ENCODE peak calls at places on chromosomes 3 and 15, in five cellular contexts. Y is AG09309, N is astrocyte of the cerebellum, C is GM20000, K is left ventricle myocardium inferior. Q is an unnamed sample.

GRCh38 chr3:192830279-192831110 is 87.2 kb downstream of the MB21D2 start:
- DNase-seq in Y (no peak), N (no peak), C (no peak), K (no peak), Q (peak)

GRCh38 chr3:183818706-183819624 is 6.4 kb downstream of the MAP6D1 start:
- DNase-seq in Y (no peak), N (no peak), C (no peak), K (no peak), Q (no peak)

GRCh38 chr3:134423153-134423552 is 48.9 kb upstream of the AMOTL2 start:
- DNase-seq in Y (no peak), N (no peak), C (no peak), K (no peak), Q (no peak)

GRCh38 chr3:16908878-16909277 is 24.1 kb downstream of the PLCL2 start:
- DNase-seq in Y (no peak), N (no peak), C (no peak), K (no peak), Q (no peak)

GRCh38 chr3:126049289-126050049 is 34.5 kb downstream of the SLC41A3 start:
- DNase-seq in Y (no peak), N (no peak), C (no peak), K (no peak), Q (no peak)

GRCh38 chr3:123930426-123930825 is 30.6 kb downstream of the CCDC14 start:
- DNase-seq in Y (no peak), N (no peak), C (no peak), K (no peak), Q (no peak)

GRCh38 chr3:127077068-127077467 is 94.2 kb downstream of the PLXNA1 start:
- DNase-seq in Y (no peak), N (no peak), C (no peak), K (no peak), Q (no peak)

GRCh38 chr15:33021806-33022389 is 172.6 kb downstream of the FMN1 start:
- DNase-seq in Y (peak), N (peak), C (peak), K (no peak), Q (peak)

GRCh38 chr15:68256675-68257450 is 20.7 kb upstream of the FEM1B start:
- DNase-seq in Y (peak), N (peak), C (peak), K (peak), Q (peak)

GRCh38 chr3:7309707-7310106 is 448.8 kb downstream of the GRM7 start:
- DNase-seq in Y (no peak), N (peak), C (no peak), K (peak), Q (no peak)

GRCh38 chr3:138670409-138670808 is 61.8 kb downstream of the FAIM start:
- DNase-seq in Y (no peak), N (no peak), C (no peak), K (no peak), Q (no peak)

GRCh38 chr15:22868495-22868894 is 30.0 kb downstream of the NIPA2 start:
- DNase-seq in Y (no peak), N (no peak), C (no peak), K (no peak), Q (no peak)

GRCh38 chr3:129305592-129306091 is 27.0 kb downstream of the HMCES start:
- DNase-seq in Y (peak), N (peak), C (no peak), K (peak), Q (peak)

GRCh38 chr3:191873741-191874140 is 412.8 kb downstream of the PYDC2 start:
- DNase-seq in Y (no peak), N (no peak), C (no peak), K (no peak), Q (no peak)

GRCh38 chr3:124131158-124132115 is 139.5 kb upstream of the ROPN1 start:
- DNase-seq in Y (no peak), N (no peak), C (no peak), K (no peak), Q (no peak)

GRCh38 chr3:159620873-159621272 is 367.8 kb upstream of the IL12A start:
- DNase-seq in Y (peak), N (no peak), C (no peak), K (no peak), Q (no peak)

GRCh38 chr3:76222115-76222652 is 436.8 kb upstream of the ZNF717 start:
- DNase-seq in Y (no peak), N (no peak), C (no peak), K (no peak), Q (no peak)

GRCh38 chr15:98581715-98582114 is 66.6 kb upstream of the IGF1R start:
- DNase-seq in Y (no peak), N (no peak), C (no peak), K (no peak), Q (no peak)
- TF ChIP-seq CTCF in Y (no peak), N (no peak), C (no peak), K (peak), Q (no peak)

DNA sequence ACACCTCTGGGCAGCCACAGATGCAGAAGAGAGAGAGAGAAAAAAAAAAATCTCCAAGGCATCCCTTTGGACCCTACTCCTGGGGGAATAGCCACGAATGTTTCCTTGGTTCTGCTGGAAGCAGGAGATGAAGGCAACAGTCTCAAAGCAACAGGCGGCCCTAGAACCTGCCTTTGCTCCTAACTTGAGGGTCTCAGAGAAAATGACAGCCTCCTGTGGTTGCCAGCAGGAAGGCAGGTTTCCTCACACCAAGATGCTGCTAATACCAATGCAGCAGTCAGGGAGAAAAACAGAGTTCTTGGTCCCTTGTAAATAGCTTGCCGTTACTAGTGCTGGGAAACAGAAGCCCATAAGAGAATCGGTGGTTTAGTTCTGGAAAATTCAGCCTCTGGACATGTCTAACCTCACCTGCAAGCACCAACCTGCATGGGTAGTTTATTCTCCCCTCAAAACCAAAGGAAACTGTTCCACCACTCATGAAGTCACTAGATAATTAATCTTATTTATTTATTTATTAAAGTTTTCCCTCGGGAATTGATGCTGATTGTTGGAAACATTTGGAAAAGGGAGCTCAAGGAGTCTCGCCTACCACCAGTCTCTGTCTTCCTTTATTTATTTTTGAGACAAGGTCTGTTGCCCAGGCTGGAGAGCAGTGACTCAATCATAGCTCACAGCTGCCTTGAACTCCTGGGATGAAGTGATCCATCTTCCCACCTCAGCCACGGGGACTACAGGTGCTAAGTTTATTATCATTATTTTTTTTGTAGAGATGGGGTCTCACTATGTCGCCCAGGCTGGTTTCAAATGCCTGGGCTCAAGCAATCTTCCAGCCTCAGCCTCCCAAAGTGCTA is 872 bp upstream of the FRMD4B start:
- DNase-seq in Y (no peak), N (no peak), C (no peak), K (no peak), Q (peak)
- TF ChIP-seq CTCF in Y (no peak), N (peak), C (no peak), K (no peak), Q (no peak)

DNA sequence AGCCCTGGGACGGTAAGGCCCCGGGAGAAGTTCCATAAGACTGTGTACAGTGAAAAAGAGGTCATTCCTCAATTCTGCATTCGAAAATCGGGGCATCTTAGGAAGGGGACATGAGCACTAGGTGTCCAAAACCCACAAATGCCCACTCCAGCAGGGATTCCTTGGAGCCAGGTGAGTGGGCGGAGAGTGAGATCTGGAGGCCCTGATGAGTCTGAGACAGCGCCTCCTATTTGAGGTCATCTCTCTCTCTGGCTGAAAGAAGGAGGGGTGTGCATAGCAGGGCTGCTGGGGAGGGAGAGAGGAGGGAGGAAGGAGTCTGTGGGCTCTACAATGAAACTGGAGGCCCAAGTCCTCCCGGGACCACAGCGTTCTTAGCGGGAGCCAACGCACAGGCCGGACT is 38.1 kb upstream of the LACTB start:
- DNase-seq in Y (no peak), N (no peak), C (no peak), K (no peak), Q (no peak)
- TF ChIP-seq CTCF in Y (no peak), N (no peak), C (no peak), K (no peak), Q (no peak)

DNA sequence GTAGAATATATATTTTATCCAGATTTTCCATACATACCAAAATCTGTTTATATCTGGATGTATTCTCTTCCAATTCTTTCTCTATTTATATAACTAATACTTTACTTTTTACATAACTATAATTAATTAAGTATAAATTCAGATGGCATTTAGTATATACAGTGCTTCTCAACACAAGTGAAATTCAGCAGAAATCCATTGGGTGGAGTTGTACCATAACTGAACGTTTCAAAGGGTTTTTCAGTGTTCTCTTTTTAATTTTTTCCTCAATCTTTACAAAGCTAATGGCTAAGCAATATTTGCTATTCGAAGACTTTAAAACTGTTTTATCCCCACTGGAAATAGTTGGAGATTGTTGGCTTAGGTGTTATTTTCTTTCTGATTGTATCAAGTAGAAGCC is 13.9 kb upstream of the ZBBX start:
- DNase-seq in Y (no peak), N (no peak), C (no peak), K (no peak), Q (no peak)
- TF ChIP-seq CTCF in Y (no peak), N (no peak), C (no peak), K (no peak), Q (no peak)

GRCh38 chr3:52153389-52154096 is 680 bp downstream of the POC1A start:
- DNase-seq in Y (no peak), N (no peak), C (no peak), K (no peak), Q (no peak)
- TF ChIP-seq CTCF in Y (no peak), N (no peak), C (peak), K (no peak), Q (no peak)

GRCh38 chr3:41095702-41096101 is 103.6 kb upstream of the CTNNB1 start:
- DNase-seq in Y (no peak), N (no peak), C (no peak), K (no peak), Q (no peak)
- TF ChIP-seq CTCF in Y (no peak), N (no peak), C (no peak), K (no peak), Q (no peak)

DNA sequence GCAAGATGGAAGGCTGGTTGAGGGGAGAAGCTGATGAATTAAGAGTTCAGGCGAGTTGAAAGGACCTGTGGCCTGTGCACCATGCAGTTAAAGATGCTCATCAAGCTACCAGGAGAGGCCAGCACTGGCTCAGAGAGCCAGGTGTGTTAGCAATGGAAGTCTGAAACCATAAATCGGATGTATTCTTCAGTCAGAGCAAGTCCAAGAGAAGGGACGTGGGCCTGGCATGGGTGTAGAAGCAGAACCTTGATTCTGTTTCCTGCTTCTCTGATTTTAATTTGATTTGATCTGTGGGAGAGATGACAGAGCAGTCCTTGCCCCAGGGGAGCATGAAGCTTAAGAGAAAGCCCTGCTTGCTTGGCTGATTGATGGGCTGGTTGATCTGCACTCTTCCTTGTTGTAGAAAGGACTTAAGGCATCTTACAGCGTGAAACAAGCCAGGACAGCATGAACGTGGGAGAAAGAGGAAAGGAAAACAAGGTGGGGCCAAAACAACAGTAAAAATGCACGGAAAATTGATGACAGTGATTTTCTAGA is 10.9 kb downstream of the TM6SF1 start:
- DNase-seq in Y (no peak), N (no peak), C (no peak), K (no peak), Q (no peak)
- TF ChIP-seq CTCF in Y (no peak), N (no peak), C (no peak), K (no peak), Q (no peak)

GRCh38 chr15:67064607-67065530 is 533 bp upstream of the SMAD3 start:
- DNase-seq in Y (no peak), N (no peak), C (peak), K (peak), Q (peak)
- TF ChIP-seq CTCF in Y (no peak), N (peak), C (no peak), K (no peak), Q (no peak)

GRCh38 chr3:101638262-101638745 is 38.6 kb downstream of the ZBTB11 start:
- DNase-seq in Y (no peak), N (no peak), C (no peak), K (no peak), Q (no peak)
- TF ChIP-seq CTCF in Y (peak), N (no peak), C (no peak), K (no peak), Q (no peak)

Q was measured in GM13976.